ENCODE peak calls at places on chromosomes 16 and 17, in ten cellular contexts. I, M, J, G, S, Z, O, D, K and X are unnamed samples.
A peak's percentile ranks its signal among the peaks of the same experiment; 100 is the strongest.

GRCh38 chr16:24853830-24854229 is 8.1 kb downstream of the SLC5A11 start:
- DNase-seq in I (peak; percentile 75), M (peak; percentile 12), J (peak; percentile 42), G (peak; percentile 86), S (peak; percentile 59), Z (peak; percentile 72), O (no peak), D (peak; percentile 76), K (no peak), X (peak; percentile 78)

GRCh38 chr16:83552193-83552592 is 255.6 kb upstream of the HSBP1 start:
- DNase-seq in I (no peak), M (no peak), J (peak; percentile 37), G (no peak), S (peak; percentile 72), Z (peak; percentile 68), O (no peak), D (no peak), K (no peak), X (peak; percentile 21)

GRCh38 chr17:64006361-64007088 is 8.4 kb downstream of the PRR29 start:
- DNase-seq in I (peak; percentile 80), M (no peak), J (peak; percentile 18), G (no peak), S (peak; percentile 70), Z (no peak), O (no peak), D (peak; percentile 85), K (no peak), X (no peak)

GRCh38 chr17:79658811-79659207 is 48.0 kb upstream of the RBFOX3 start:
- DNase-seq in I (peak; percentile 77), M (no peak), J (peak; percentile 6), G (peak; percentile 76), S (peak; percentile 28), Z (peak; percentile 24), O (peak; percentile 10), D (peak; percentile 61), K (peak; percentile 85), X (peak; percentile 14)

GRCh38 chr17:8629371-8630226 is 926 bp downstream of the MYH10 start:
- DNase-seq in I (peak; percentile 67), M (peak; percentile 18), J (peak; percentile 61), G (peak; percentile 17), S (peak; percentile 34), Z (peak; percentile 36), O (peak; percentile 40), D (peak; percentile 88), K (peak; percentile 46), X (peak; percentile 42)

GRCh38 chr16:3050487-3050886 is 4.1 kb downstream of the MMP25 start:
- DNase-seq in I (no peak), M (no peak), J (no peak), G (no peak), S (no peak), Z (no peak), O (no peak), D (no peak), K (no peak), X (no peak)

GRCh38 chr17:34711646-34712045 is 132.3 kb downstream of the TMEM132E start:
- DNase-seq in I (no peak), M (no peak), J (no peak), G (no peak), S (no peak), Z (no peak), O (no peak), D (peak; percentile 32), K (peak; percentile 33), X (no peak)

GRCh38 chr17:3282901-3283300 is 15.3 kb downstream of the OR3A1 start:
- DNase-seq in I (no peak), M (no peak), J (no peak), G (peak; percentile 13), S (no peak), Z (no peak), O (no peak), D (no peak), K (no peak), X (no peak)

GRCh38 chr17:77141846-77142449 is 1.2 kb downstream of the SEC14L1 start:
- DNase-seq in I (no peak), M (no peak), J (no peak), G (no peak), S (no peak), Z (no peak), O (no peak), D (no peak), K (no peak), X (peak; percentile 41)

GRCh38 chr17:77140878-77141767 is at the start of gene SEC14L1:
- DNase-seq in I (peak; percentile 89), M (no peak), J (peak; percentile 30), G (peak; percentile 48), S (peak; percentile 47), Z (peak; percentile 54), O (peak; percentile 59), D (peak; percentile 91), K (peak; percentile 48), X (peak; percentile 39)

GRCh38 chr17:77142689-77143088 is 1.9 kb downstream of the SEC14L1 start:
- DNase-seq in I (no peak), M (no peak), J (no peak), G (no peak), S (no peak), Z (no peak), O (no peak), D (no peak), K (no peak), X (no peak)

GRCh38 chr17:77143306-77143705 is 2.5 kb downstream of the SEC14L1 start:
- DNase-seq in I (no peak), M (no peak), J (no peak), G (no peak), S (no peak), Z (no peak), O (no peak), D (no peak), K (no peak), X (no peak)

GRCh38 chr17:77140166-77140877 is 447 bp upstream of the SEC14L1 start:
- DNase-seq in I (peak; percentile 100), M (peak; percentile 99), J (peak; percentile 99), G (peak; percentile 99), S (peak; percentile 99), Z (peak; percentile 98), O (peak; percentile 99), D (peak; percentile 100), K (peak; percentile 100), X (peak; percentile 97)
- TF ChIP-seq CTCF in I (no peak), M (no peak), J (no peak), G (no peak), S (no peak), Z (no peak), O (no peak), D (no peak), K (peak; percentile 5), X (no peak)

GRCh38 chr16:62064173-62064572 is 27.9 kb upstream of the CDH8 start:
- DNase-seq in I (no peak), M (no peak), J (no peak), G (no peak), S (no peak), Z (no peak), O (no peak), D (no peak), K (no peak), X (no peak)

GRCh38 chr16:62067981-62068380 is 31.7 kb upstream of the CDH8 start:
- DNase-seq in I (no peak), M (no peak), J (no peak), G (no peak), S (no peak), Z (no peak), O (no peak), D (no peak), K (no peak), X (no peak)

GRCh38 chr16:62067182-62067581 is 30.9 kb upstream of the CDH8 start:
- DNase-seq in I (no peak), M (no peak), J (no peak), G (no peak), S (no peak), Z (no peak), O (no peak), D (no peak), K (no peak), X (no peak)

GRCh38 chr16:62066747-62067146 is 30.5 kb upstream of the CDH8 start:
- DNase-seq in I (no peak), M (no peak), J (no peak), G (no peak), S (no peak), Z (no peak), O (no peak), D (no peak), K (no peak), X (no peak)

DNA sequence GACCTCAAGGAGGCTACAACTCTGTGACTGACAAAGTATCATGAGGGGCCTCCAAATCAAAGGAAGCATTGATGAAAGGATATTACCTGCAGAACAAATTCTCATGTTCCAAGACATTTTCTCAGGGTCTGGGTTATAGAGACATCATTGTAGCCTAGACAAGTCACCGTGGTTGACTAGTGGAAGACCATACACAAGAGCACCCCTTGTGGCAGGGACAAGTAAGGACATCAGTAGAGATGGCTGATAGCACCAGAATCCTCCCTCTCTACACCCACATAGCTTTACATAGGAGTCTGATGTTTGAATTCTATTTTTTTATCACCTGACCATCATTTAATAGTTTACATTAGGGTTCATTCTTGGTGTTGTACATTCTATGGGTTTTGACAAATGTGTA is 32.5 kb upstream of the CDH8 start:
- DNase-seq in I (peak; percentile 7), M (no peak), J (no peak), G (peak; percentile 24), S (peak; percentile 0), Z (no peak), O (no peak), D (no peak), K (peak; percentile 6), X (peak; percentile 18)
- TF ChIP-seq CTCF in I (peak; percentile 50), M (peak; percentile 17), J (no peak), G (no peak), S (peak; percentile 16), Z (no peak), O (peak; percentile 16), D (no peak), K (peak; percentile 51), X (no peak)

GRCh38 chr17:81346908-81347349 is 48.3 kb upstream of the BAHCC1 start:
- DNase-seq in I (peak; percentile 71), M (no peak), J (no peak), G (no peak), S (no peak), Z (no peak), O (no peak), D (no peak), K (no peak), X (no peak)

GRCh38 chr17:81342700-81343070 is 47.6 kb upstream of the SLC38A10 start:
- DNase-seq in I (no peak), M (no peak), J (peak; percentile 39), G (no peak), S (no peak), Z (no peak), O (no peak), D (no peak), K (peak; percentile 60), X (no peak)

GRCh38 chr17:81346090-81346907 is 49.0 kb upstream of the BAHCC1 start:
- DNase-seq in I (peak; percentile 100), M (peak; percentile 97), J (peak; percentile 97), G (peak; percentile 97), S (peak; percentile 95), Z (peak; percentile 96), O (peak; percentile 98), D (peak; percentile 100), K (peak; percentile 100), X (peak; percentile 95)

GRCh38 chr17:81347437-81347836 is 47.8 kb upstream of the BAHCC1 start:
- DNase-seq in I (no peak), M (no peak), J (no peak), G (no peak), S (no peak), Z (no peak), O (no peak), D (peak; percentile 82), K (no peak), X (no peak)

DNA sequence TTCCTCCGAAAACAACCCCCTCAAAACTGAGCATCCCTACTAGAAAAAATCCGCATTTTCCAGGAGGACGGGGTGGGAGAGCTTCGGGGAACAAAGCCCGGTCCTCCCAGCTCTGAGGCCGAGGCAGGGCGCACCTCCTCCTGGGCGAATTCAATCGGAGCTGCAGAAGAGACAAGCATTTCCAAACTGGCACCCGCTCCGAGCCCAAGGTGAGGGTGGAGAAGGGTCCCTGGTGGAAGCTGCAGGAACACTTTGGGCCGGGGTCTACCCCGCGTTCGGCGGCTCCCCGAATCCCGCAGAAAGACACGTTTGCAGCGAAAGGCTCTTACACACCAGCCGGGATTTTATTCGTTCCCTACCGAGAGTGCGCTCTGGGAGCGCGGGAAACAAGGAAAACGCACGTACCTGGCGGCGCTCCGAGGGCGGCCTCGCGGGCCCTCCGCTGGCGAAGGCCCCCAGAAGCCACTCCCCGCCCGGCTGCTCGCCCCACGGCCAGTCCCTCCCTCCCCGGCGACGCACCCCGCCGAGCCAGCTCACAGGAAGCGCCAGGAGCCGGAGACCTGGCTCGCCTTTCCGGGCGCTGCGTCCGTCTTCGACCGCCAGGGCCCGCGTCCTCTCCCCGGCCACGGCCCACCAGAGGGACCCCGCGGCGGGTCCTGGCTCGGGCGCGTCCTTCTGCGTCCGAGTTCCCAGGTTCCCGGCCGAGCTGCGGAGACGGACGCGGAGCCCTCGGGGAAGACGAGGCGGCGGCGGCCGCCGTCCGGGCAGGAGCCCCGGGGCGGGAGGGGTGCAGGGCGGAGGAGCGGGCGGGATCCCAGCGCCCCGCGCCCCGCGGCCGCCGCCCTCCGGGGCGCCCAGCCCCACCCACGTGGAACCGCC is 49.8 kb upstream of the BAHCC1 start:
- DNase-seq in I (peak; percentile 64), M (peak; percentile 93), J (peak; percentile 90), G (peak; percentile 91), S (peak; percentile 92), Z (peak; percentile 92), O (peak; percentile 76), D (peak; percentile 98), K (peak; percentile 89), X (peak; percentile 91)
- TF ChIP-seq CTCF in I (peak; percentile 22), M (peak; percentile 40), J (peak; percentile 40), G (peak; percentile 16), S (peak; percentile 33), Z (no peak), O (no peak), D (no peak), K (no peak), X (peak; percentile 17)

DNA sequence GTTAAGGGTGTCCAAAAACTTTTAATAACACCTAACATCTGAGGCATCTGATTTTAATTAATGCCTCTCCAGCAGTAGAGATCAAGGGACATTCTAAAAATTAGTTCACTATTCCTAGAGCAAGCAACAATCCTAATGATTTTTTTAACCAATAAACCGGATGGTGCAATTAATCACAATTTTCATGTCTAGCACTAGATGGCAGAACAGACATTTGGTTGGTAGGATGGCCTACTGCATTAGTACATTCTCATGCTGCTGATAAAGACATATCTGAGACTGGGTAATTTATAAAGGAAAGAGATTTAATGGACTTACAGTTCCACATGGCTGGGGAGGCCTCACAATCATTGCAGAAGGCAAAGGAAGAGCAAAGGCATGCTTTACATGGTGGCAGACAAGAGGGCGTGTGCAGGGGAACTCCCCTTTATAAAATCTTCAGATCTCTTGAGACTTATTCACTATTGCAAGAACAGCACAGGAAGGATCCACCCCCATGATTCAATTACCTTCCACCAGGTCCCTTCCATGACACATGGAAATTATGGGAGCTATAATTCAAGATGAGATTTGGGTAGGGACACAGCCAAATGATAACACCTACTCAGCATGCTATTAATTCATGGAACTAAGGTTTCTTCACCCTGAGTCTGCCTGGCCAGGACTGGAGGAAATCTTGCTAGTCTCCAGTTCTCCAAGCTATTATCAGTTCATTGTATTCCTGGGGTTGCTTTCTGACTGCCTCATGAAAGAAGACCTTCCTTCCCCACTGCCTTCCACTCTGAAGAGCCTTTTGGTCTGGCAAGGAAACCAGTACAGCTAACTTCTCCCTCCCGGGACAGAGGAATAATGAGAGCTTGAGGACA is 24.8 kb downstream of the HS3ST3A1 start:
- DNase-seq in I (no peak), M (no peak), J (no peak), G (peak; percentile 20), S (no peak), Z (no peak), O (no peak), D (no peak), K (no peak), X (no peak)
- TF ChIP-seq CTCF in I (peak; percentile 42), M (no peak), J (peak; percentile 9), G (no peak), S (no peak), Z (peak; percentile 11), O (no peak), D (no peak), K (no peak), X (no peak)